ENCODE peak calls at places on chromosomes 4 and X, in nine cellular contexts. One of them, this sample, is unnamed.

GRCh38 chrX:149829751-149830191 is 48.0 kb downstream of the MAGEA9 start:
- DNase-seq in WERI-Rb-1: no peak
- DNase-seq in GOT3: no peak
- DNase-seq in head of caudate nucleus: no peak
- DNase-seq in EH: peak
- DNase-seq in NCI-H1694 treated with DMSO at 0.1 percent for 48 hours: no peak
- DNase-seq in nucleus accumbens: no peak
- DNase-seq in T-helper 9 cell: peak
- DNase-seq in M059J: peak
- DNase-seq in this sample: no peak

GRCh38 chr4:75015627-75016026 is 82.7 kb downstream of the PARM1 start:
- DNase-seq in GOT3: no peak
- DNase-seq in WERI-Rb-1: no peak
- DNase-seq in M059J: no peak
- DNase-seq in NCI-H1694 treated with DMSO at 0.1 percent for 48 hours: no peak
- DNase-seq in head of caudate nucleus: no peak
- DNase-seq in T-helper 9 cell: no peak
- DNase-seq in EH: no peak
- DNase-seq in nucleus accumbens: no peak
- DNase-seq in this sample: no peak

GRCh38 chr4:111959202-111959601 is 186.1 kb upstream of the FAM241A start:
- DNase-seq in NCI-H1694 treated with DMSO at 0.1 percent for 48 hours: no peak
- DNase-seq in EH: peak
- DNase-seq in head of caudate nucleus: no peak
- DNase-seq in M059J: peak
- DNase-seq in WERI-Rb-1: no peak
- DNase-seq in GOT3: no peak
- DNase-seq in T-helper 9 cell: no peak
- DNase-seq in nucleus accumbens: no peak
- DNase-seq in this sample: no peak

GRCh38 chr4:73315091-73315490 is 56.5 kb upstream of the ANKRD17 start:
- DNase-seq in head of caudate nucleus: no peak
- DNase-seq in nucleus accumbens: no peak
- DNase-seq in GOT3: no peak
- DNase-seq in T-helper 9 cell: no peak
- DNase-seq in WERI-Rb-1: no peak
- DNase-seq in EH: peak
- DNase-seq in M059J: peak
- DNase-seq in NCI-H1694 treated with DMSO at 0.1 percent for 48 hours: no peak
- DNase-seq in this sample: no peak

GRCh38 chrX:18294893-18295292 is 59.6 kb downstream of the SCML2 start:
- DNase-seq in head of caudate nucleus: no peak
- DNase-seq in WERI-Rb-1: no peak
- DNase-seq in EH: no peak
- DNase-seq in NCI-H1694 treated with DMSO at 0.1 percent for 48 hours: no peak
- DNase-seq in T-helper 9 cell: no peak
- DNase-seq in M059J: no peak
- DNase-seq in GOT3: no peak
- DNase-seq in nucleus accumbens: no peak
- DNase-seq in this sample: no peak

GRCh38 chrX:70535198-70535597 is 90.6 kb downstream of the DLG3 start:
- DNase-seq in T-helper 9 cell: no peak
- DNase-seq in nucleus accumbens: no peak
- DNase-seq in EH: no peak
- DNase-seq in WERI-Rb-1: no peak
- DNase-seq in NCI-H1694 treated with DMSO at 0.1 percent for 48 hours: no peak
- DNase-seq in head of caudate nucleus: no peak
- DNase-seq in GOT3: no peak
- DNase-seq in M059J: no peak
- DNase-seq in this sample: no peak

GRCh38 chrX:111467896-111468295 is 43.5 kb upstream of the SERTM2 start:
- DNase-seq in GOT3: no peak
- DNase-seq in WERI-Rb-1: no peak
- DNase-seq in EH: no peak
- DNase-seq in nucleus accumbens: no peak
- DNase-seq in M059J: no peak
- DNase-seq in head of caudate nucleus: no peak
- DNase-seq in T-helper 9 cell: no peak
- DNase-seq in NCI-H1694 treated with DMSO at 0.1 percent for 48 hours: no peak
- DNase-seq in this sample: no peak

GRCh38 chr4:121733942-121734341 is 31.0 kb downstream of the SMIM43 start:
- DNase-seq in WERI-Rb-1: no peak
- DNase-seq in T-helper 9 cell: no peak
- DNase-seq in head of caudate nucleus: no peak
- DNase-seq in nucleus accumbens: no peak
- DNase-seq in M059J: no peak
- DNase-seq in GOT3: no peak
- DNase-seq in NCI-H1694 treated with DMSO at 0.1 percent for 48 hours: no peak
- DNase-seq in EH: no peak
- DNase-seq in this sample: no peak

GRCh38 chr4:27003602-27004238 is 143.1 kb downstream of the STIM2 start:
- DNase-seq in EH: peak
- DNase-seq in NCI-H1694 treated with DMSO at 0.1 percent for 48 hours: no peak
- DNase-seq in T-helper 9 cell: no peak
- DNase-seq in WERI-Rb-1: no peak
- DNase-seq in nucleus accumbens: no peak
- DNase-seq in head of caudate nucleus: no peak
- DNase-seq in GOT3: no peak
- DNase-seq in M059J: peak
- DNase-seq in this sample: no peak

GRCh38 chrX:103913356-103914020 is 48.9 kb upstream of the TMSB15B start:
- DNase-seq in EH: peak
- DNase-seq in M059J: peak
- DNase-seq in WERI-Rb-1: no peak
- DNase-seq in nucleus accumbens: no peak
- DNase-seq in head of caudate nucleus: no peak
- DNase-seq in NCI-H1694 treated with DMSO at 0.1 percent for 48 hours: no peak
- DNase-seq in GOT3: no peak
- DNase-seq in T-helper 9 cell: no peak
- DNase-seq in this sample: no peak

GRCh38 chr4:174996079-174996478 is 77.9 kb downstream of the ADAM29 start:
- DNase-seq in nucleus accumbens: no peak
- DNase-seq in head of caudate nucleus: no peak
- DNase-seq in T-helper 9 cell: no peak
- DNase-seq in WERI-Rb-1: no peak
- DNase-seq in M059J: no peak
- DNase-seq in EH: no peak
- DNase-seq in NCI-H1694 treated with DMSO at 0.1 percent for 48 hours: no peak
- DNase-seq in GOT3: no peak
- DNase-seq in this sample: no peak

GRCh38 chrX:63750846-63751245 is 34.2 kb downstream of the ARHGEF9 start:
- DNase-seq in NCI-H1694 treated with DMSO at 0.1 percent for 48 hours: no peak
- DNase-seq in nucleus accumbens: no peak
- DNase-seq in T-helper 9 cell: no peak
- DNase-seq in M059J: no peak
- DNase-seq in EH: no peak
- DNase-seq in head of caudate nucleus: no peak
- DNase-seq in WERI-Rb-1: peak
- DNase-seq in GOT3: no peak
- DNase-seq in this sample: no peak

GRCh38 chrX:72050011-72050410 is 81.7 kb downstream of the RTL5 start:
- DNase-seq in NCI-H1694 treated with DMSO at 0.1 percent for 48 hours: no peak
- DNase-seq in head of caudate nucleus: no peak
- DNase-seq in GOT3: no peak
- DNase-seq in EH: no peak
- DNase-seq in nucleus accumbens: no peak
- DNase-seq in WERI-Rb-1: no peak
- DNase-seq in T-helper 9 cell: no peak
- DNase-seq in M059J: no peak
- DNase-seq in this sample: no peak

GRCh38 chr4:42558156-42558555 is 98.7 kb downstream of the ATP8A1 start:
- DNase-seq in EH: no peak
- DNase-seq in head of caudate nucleus: no peak
- DNase-seq in M059J: no peak
- DNase-seq in NCI-H1694 treated with DMSO at 0.1 percent for 48 hours: no peak
- DNase-seq in nucleus accumbens: no peak
- DNase-seq in WERI-Rb-1: no peak
- DNase-seq in T-helper 9 cell: no peak
- DNase-seq in GOT3: no peak
- DNase-seq in this sample: no peak

GRCh38 chr4:1154523-1155182 is 17.7 kb downstream of the SPON2 start:
- DNase-seq in T-helper 9 cell: no peak
- DNase-seq in WERI-Rb-1: no peak
- DNase-seq in NCI-H1694 treated with DMSO at 0.1 percent for 48 hours: no peak
- DNase-seq in GOT3: no peak
- DNase-seq in M059J: no peak
- DNase-seq in nucleus accumbens: no peak
- DNase-seq in head of caudate nucleus: no peak
- DNase-seq in EH: peak
- DNase-seq in this sample: no peak

GRCh38 chr4:109945056-109945455 is 32.4 kb downstream of the EGF start:
- DNase-seq in NCI-H1694 treated with DMSO at 0.1 percent for 48 hours: no peak
- DNase-seq in EH: no peak
- DNase-seq in nucleus accumbens: no peak
- DNase-seq in GOT3: no peak
- DNase-seq in T-helper 9 cell: no peak
- DNase-seq in M059J: no peak
- DNase-seq in head of caudate nucleus: no peak
- DNase-seq in WERI-Rb-1: no peak
- DNase-seq in this sample: no peak

GRCh38 chr4:162458051-162458450 is 294.3 kb upstream of the FSTL5 start:
- DNase-seq in EH: no peak
- DNase-seq in T-helper 9 cell: no peak
- DNase-seq in WERI-Rb-1: no peak
- DNase-seq in head of caudate nucleus: no peak
- DNase-seq in M059J: no peak
- DNase-seq in NCI-H1694 treated with DMSO at 0.1 percent for 48 hours: no peak
- DNase-seq in GOT3: no peak
- DNase-seq in nucleus accumbens: no peak
- DNase-seq in this sample: no peak

GRCh38 chr4:476501-476900 is 22.5 kb downstream of the ZNF721 start:
- DNase-seq in WERI-Rb-1: no peak
- DNase-seq in T-helper 9 cell: no peak
- DNase-seq in nucleus accumbens: no peak
- DNase-seq in NCI-H1694 treated with DMSO at 0.1 percent for 48 hours: no peak
- DNase-seq in GOT3: no peak
- DNase-seq in EH: peak
- DNase-seq in M059J: peak
- DNase-seq in head of caudate nucleus: no peak
- DNase-seq in this sample: no peak

GRCh38 chr4:110184791-110185155 is 13.6 kb downstream of the ELOVL6 start:
- DNase-seq in T-helper 9 cell: no peak
- DNase-seq in GOT3: no peak
- DNase-seq in NCI-H1694 treated with DMSO at 0.1 percent for 48 hours: no peak
- DNase-seq in M059J: peak
- DNase-seq in nucleus accumbens: no peak
- DNase-seq in head of caudate nucleus: no peak
- DNase-seq in WERI-Rb-1: no peak
- DNase-seq in EH: no peak
- DNase-seq in this sample: no peak

GRCh38 chr4:113878718-113879117 is 100.7 kb downstream of the ARSJ start:
- DNase-seq in EH: peak
- DNase-seq in nucleus accumbens: no peak
- DNase-seq in M059J: peak
- DNase-seq in GOT3: no peak
- DNase-seq in head of caudate nucleus: no peak
- DNase-seq in NCI-H1694 treated with DMSO at 0.1 percent for 48 hours: no peak
- DNase-seq in WERI-Rb-1: peak
- DNase-seq in T-helper 9 cell: no peak
- DNase-seq in this sample: no peak

GRCh38 chr4:156820931-156821330 is 150.7 kb downstream of the PDGFC start:
- DNase-seq in NCI-H1694 treated with DMSO at 0.1 percent for 48 hours: no peak
- DNase-seq in WERI-Rb-1: no peak
- DNase-seq in T-helper 9 cell: no peak
- DNase-seq in GOT3: no peak
- DNase-seq in head of caudate nucleus: no peak
- DNase-seq in EH: no peak
- DNase-seq in M059J: no peak
- DNase-seq in nucleus accumbens: no peak
- DNase-seq in this sample: no peak

GRCh38 chrX:44784241-44784640 is 59.6 kb upstream of the DUSP21 start:
- DNase-seq in NCI-H1694 treated with DMSO at 0.1 percent for 48 hours: no peak
- DNase-seq in M059J: peak
- DNase-seq in nucleus accumbens: no peak
- DNase-seq in head of caudate nucleus: no peak
- DNase-seq in EH: peak
- DNase-seq in T-helper 9 cell: no peak
- DNase-seq in GOT3: no peak
- DNase-seq in WERI-Rb-1: no peak
- DNase-seq in this sample: no peak

GRCh38 chr4:109211671-109212070 is 90.8 kb downstream of the COL25A1 start:
- DNase-seq in T-helper 9 cell: no peak
- DNase-seq in WERI-Rb-1: no peak
- DNase-seq in GOT3: no peak
- DNase-seq in EH: peak
- DNase-seq in nucleus accumbens: no peak
- DNase-seq in NCI-H1694 treated with DMSO at 0.1 percent for 48 hours: no peak
- DNase-seq in M059J: no peak
- DNase-seq in head of caudate nucleus: no peak
- DNase-seq in this sample: no peak

GRCh38 chr4:71009796-71010588 is 16.5 kb downstream of the DCK start:
- DNase-seq in T-helper 9 cell: no peak
- DNase-seq in GOT3: no peak
- DNase-seq in M059J: peak
- DNase-seq in nucleus accumbens: no peak
- DNase-seq in NCI-H1694 treated with DMSO at 0.1 percent for 48 hours: no peak
- DNase-seq in head of caudate nucleus: no peak
- DNase-seq in WERI-Rb-1: no peak
- DNase-seq in EH: peak
- DNase-seq in this sample: no peak

GRCh38 chr4:87989765-87990164 is 14.3 kb downstream of the SPP1 start:
- DNase-seq in EH: no peak
- DNase-seq in WERI-Rb-1: no peak
- DNase-seq in T-helper 9 cell: no peak
- DNase-seq in head of caudate nucleus: no peak
- DNase-seq in nucleus accumbens: no peak
- DNase-seq in GOT3: no peak
- DNase-seq in M059J: no peak
- DNase-seq in NCI-H1694 treated with DMSO at 0.1 percent for 48 hours: no peak
- DNase-seq in this sample: no peak

GRCh38 chrX:18291006-18291545 is 63.4 kb downstream of the SCML2 start:
- DNase-seq in T-helper 9 cell: no peak
- DNase-seq in nucleus accumbens: no peak
- DNase-seq in EH: peak
- DNase-seq in WERI-Rb-1: no peak
- DNase-seq in NCI-H1694 treated with DMSO at 0.1 percent for 48 hours: no peak
- DNase-seq in M059J: no peak
- DNase-seq in head of caudate nucleus: no peak
- DNase-seq in GOT3: no peak
- DNase-seq in this sample: no peak

GRCh38 chr4:89157488-89158024 is 46.2 kb downstream of the TIGD2 start:
- DNase-seq in NCI-H1694 treated with DMSO at 0.1 percent for 48 hours: no peak
- DNase-seq in M059J: no peak
- DNase-seq in GOT3: no peak
- DNase-seq in WERI-Rb-1: no peak
- DNase-seq in head of caudate nucleus: no peak
- DNase-seq in T-helper 9 cell: no peak
- DNase-seq in EH: no peak
- DNase-seq in nucleus accumbens: no peak
- DNase-seq in this sample: no peak

GRCh38 chr4:6087669-6088068 is 69.4 kb upstream of the C4orf50 start:
- DNase-seq in nucleus accumbens: peak
- DNase-seq in WERI-Rb-1: peak
- DNase-seq in M059J: peak
- DNase-seq in T-helper 9 cell: no peak
- DNase-seq in EH: peak
- DNase-seq in GOT3: no peak
- DNase-seq in head of caudate nucleus: peak
- DNase-seq in NCI-H1694 treated with DMSO at 0.1 percent for 48 hours: peak
- DNase-seq in this sample: no peak

GRCh38 chr4:74327751-74328150 is 19.5 kb downstream of the EPGN start:
- DNase-seq in NCI-H1694 treated with DMSO at 0.1 percent for 48 hours: no peak
- DNase-seq in M059J: peak
- DNase-seq in nucleus accumbens: no peak
- DNase-seq in T-helper 9 cell: no peak
- DNase-seq in WERI-Rb-1: no peak
- DNase-seq in head of caudate nucleus: no peak
- DNase-seq in GOT3: no peak
- DNase-seq in EH: peak
- DNase-seq in this sample: no peak

GRCh38 chrX:109886122-109886761 is 116.7 kb upstream of the TMEM164 start:
- DNase-seq in T-helper 9 cell: peak
- DNase-seq in nucleus accumbens: peak
- DNase-seq in GOT3: no peak
- DNase-seq in EH: peak
- DNase-seq in M059J: peak
- DNase-seq in NCI-H1694 treated with DMSO at 0.1 percent for 48 hours: no peak
- DNase-seq in head of caudate nucleus: no peak
- DNase-seq in WERI-Rb-1: peak
- DNase-seq in this sample: no peak

GRCh38 chr4:99617374-99617773 is 40.3 kb downstream of the C4orf54 start:
- DNase-seq in NCI-H1694 treated with DMSO at 0.1 percent for 48 hours: no peak
- DNase-seq in head of caudate nucleus: no peak
- DNase-seq in nucleus accumbens: no peak
- DNase-seq in EH: peak
- DNase-seq in WERI-Rb-1: no peak
- DNase-seq in T-helper 9 cell: no peak
- DNase-seq in M059J: peak
- DNase-seq in GOT3: no peak
- DNase-seq in this sample: no peak